ENCODE peak calls at places on chromosomes 12 and 14, in six cellular contexts. V is mesenchymal stem cell, O is GM23248, E is fibroblast of lung, N is H9, A is trophoblast cell. G is an unnamed sample.

GRCh38 chr14:94051115-94051514 is 25.0 kb downstream of the OTUB2 start:
- DNase-seq in V (peak; percentile 23), O (peak; percentile 49), E (peak; percentile 49), N (peak; percentile 44), A (no peak), G (no peak)

GRCh38 chr12:4849024-4849594 is 60.6 kb upstream of the KCNA1 start:
- DNase-seq in V (peak; percentile 24), O (peak; percentile 60), E (peak; percentile 58), N (peak; percentile 16), A (no peak), G (peak; percentile 67)

GRCh38 chr14:75283884-75284563 is 5.4 kb downstream of the FOS start:
- DNase-seq in V (peak; percentile 98), O (peak; percentile 66), E (peak; percentile 17), N (no peak), A (peak; percentile 92), G (no peak)

GRCh38 chr12:43028826-43029225 is 439.3 kb upstream of the PRICKLE1 start:
- DNase-seq in V (peak; percentile 34), O (peak; percentile 21), E (no peak), N (no peak), A (no peak), G (no peak)

GRCh38 chr12:26279908-26280307 is 84.5 kb downstream of the SSPN start:
- DNase-seq in V (no peak), O (no peak), E (no peak), N (no peak), A (no peak), G (no peak)

GRCh38 chr14:60310086-60310684 is 61.2 kb downstream of the PPM1A start:
- DNase-seq in V (no peak), O (no peak), E (no peak), N (no peak), A (no peak), G (peak; percentile 77)

GRCh38 chr12:75289678-75290200 is 40.4 kb downstream of the CAPS2 start:
- DNase-seq in V (peak; percentile 25), O (peak; percentile 47), E (peak; percentile 57), N (no peak), A (no peak), G (peak; percentile 50)

GRCh38 chr12:70756118-70756517 is 118.9 kb upstream of the PTPRB start:
- DNase-seq in V (peak; percentile 47), O (peak; percentile 77), E (peak; percentile 76), N (no peak), A (peak; percentile 14), G (no peak)

GRCh38 chr12:25977047-25977446 is 18.6 kb downstream of the RASSF8 start:
- DNase-seq in V (no peak), O (peak; percentile 92), E (peak; percentile 46), N (no peak), A (peak; percentile 37), G (no peak)

GRCh38 chr12:100555722-100556121 is 17.8 kb upstream of the GAS2L3 start:
- DNase-seq in V (peak; percentile 24), O (peak; percentile 30), E (peak; percentile 71), N (no peak), A (no peak), G (no peak)

GRCh38 chr12:1972856-1973317 is 31.4 kb downstream of the DCP1B start:
- DNase-seq in V (peak; percentile 71), O (peak; percentile 73), E (peak; percentile 75), N (no peak), A (no peak), G (no peak)

GRCh38 chr12:62689042-62689839 is 222.6 kb downstream of the MON2 start:
- DNase-seq in V (peak; percentile 49), O (no peak), E (peak; percentile 36), N (no peak), A (no peak), G (no peak)

GRCh38 chr12:89051065-89051677 is 301.1 kb downstream of the DUSP6 start:
- DNase-seq in V (peak; percentile 70), O (peak; percentile 77), E (peak; percentile 82), N (no peak), A (peak; percentile 18), G (peak; percentile 76)

GRCh38 chr12:51855586-51856428 is 7.3 kb upstream of the FIGNL2 start:
- DNase-seq in V (peak; percentile 40), O (peak; percentile 62), E (no peak), N (peak; percentile 93), A (peak; percentile 73), G (no peak)

GRCh38 chr14:77140343-77140936 is 1.2 kb downstream of the ZDHHC22 start:
- DNase-seq in V (no peak), O (no peak), E (no peak), N (no peak), A (no peak), G (no peak)

GRCh38 chr14:86541969-86542368 is 1012.0 kb downstream of the FLRT2 start:
- DNase-seq in V (peak; percentile 72), O (no peak), E (no peak), N (no peak), A (no peak), G (no peak)

DNA sequence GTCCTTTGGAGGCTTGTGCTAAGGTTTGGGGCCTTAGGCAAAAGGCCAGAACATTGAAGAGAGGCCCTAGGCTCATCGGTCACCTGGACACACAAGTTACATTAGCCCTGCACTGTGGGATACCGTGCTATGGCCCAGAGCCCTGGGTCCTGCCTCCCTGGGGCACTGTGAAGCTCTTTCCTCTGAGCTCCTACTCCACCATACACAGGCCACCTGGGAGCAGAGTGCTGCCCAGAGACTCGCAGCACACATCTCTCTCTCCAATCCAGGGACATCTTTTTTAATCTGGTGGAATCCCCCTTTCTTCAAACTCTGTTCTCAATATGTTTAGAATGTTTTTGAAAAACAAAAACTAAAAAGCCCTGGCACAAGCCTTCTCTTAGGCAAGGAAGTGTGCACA is 314.2 kb upstream of the RGS6 start:
- DNase-seq in V (no peak), O (no peak), E (no peak), N (no peak), A (no peak), G (peak; percentile 36)
- H2AFZ ChIP-seq in V (no peak overlapping the region), O (no peak overlapping the region), E (no peak overlapping the region), N (no peak overlapping the region), A (no peak overlapping the region), G (no peak overlapping the region)

GRCh38 chr14:97703006-97703760 is 906.0 kb downstream of the VRK1 start:
- DNase-seq in V (no peak), O (no peak), E (no peak), N (no peak), A (peak; percentile 59), G (no peak)
- H3K4me1 ChIP-seq in V (no peaks in the 10 kb centered on the region), O (no peaks in the 10 kb centered on the region), E (no peaks in the 10 kb centered on the region), N (no peaks in the 10 kb centered on the region), A (no peaks in the 10 kb centered on the region), G (no peaks in the 10 kb centered on the region)

DNA sequence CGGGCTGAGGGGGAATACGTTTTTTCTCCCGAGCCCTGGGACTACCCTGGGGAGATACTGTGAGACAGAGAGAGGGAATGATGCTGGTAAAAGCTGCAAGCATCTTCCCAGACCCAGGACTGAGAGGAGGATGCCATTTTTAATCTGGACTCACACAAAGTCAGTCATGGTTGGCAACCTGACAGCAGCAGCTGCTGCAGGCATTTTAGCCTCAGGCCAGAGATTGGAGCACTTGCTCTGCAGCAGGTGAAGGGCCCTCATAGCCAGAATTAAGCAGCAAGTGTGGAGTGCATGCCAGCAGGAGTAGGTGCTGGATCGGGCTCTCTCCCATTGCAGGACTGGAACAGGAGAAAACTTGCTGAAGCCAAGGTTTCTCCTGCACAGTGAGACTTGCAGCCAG is 361.1 kb upstream of the CLEC14A start:
- DNase-seq in V (no peak), O (peak; percentile 43), E (no peak), N (no peak), A (peak; percentile 47), G (peak; percentile 47)
- H2AFZ ChIP-seq in V (no peak overlapping the region), O (no peak overlapping the region), E (no peak overlapping the region), N (no peak overlapping the region), A (no peak overlapping the region), G (peak overlapping the region; percentile 76)

GRCh38 chr14:95361373-95362179 is 41.9 kb upstream of the CLMN start:
- DNase-seq in V (no peak), O (peak; percentile 29), E (peak; percentile 6), N (peak; percentile 94), A (peak; percentile 32), G (peak; percentile 91)
- H3K4me1 ChIP-seq in V (peaks cover 5% of the 10 kb centered on the region), O (no peaks in the 10 kb centered on the region), E (no peaks in the 10 kb centered on the region), N (peaks cover 4% of the 10 kb centered on the region), A (peaks cover 2% of the 10 kb centered on the region), G (peaks cover 29% of the 10 kb centered on the region)

G was measured in Karpas-422.